ENCODE peak calls at places on chromosome 17, in four cellular contexts. One of them, this sample, is unnamed.

GRCh38 chr17:58284613-58285421 is 4.1 kb upstream of the MPO start:
- DNase-seq in esophagus muscularis mucosa: no peak
- DNase-seq in AG10803: no peak
- DNase-seq in AG04449: no peak
- DNase-seq in this sample: no peak

GRCh38 chr17:411416-412120 is 59.0 kb upstream of the RPH3AL start:
- DNase-seq in esophagus muscularis mucosa: no peak
- DNase-seq in AG10803: no peak
- DNase-seq in AG04449: no peak
- DNase-seq in this sample: peak

GRCh38 chr17:58176200-58176599 is 9.4 kb downstream of the OR4D2 start:
- DNase-seq in esophagus muscularis mucosa: no peak
- DNase-seq in AG10803: peak
- DNase-seq in AG04449: no peak
- DNase-seq in this sample: no peak

GRCh38 chr17:7014995-7015586 is 2.7 kb downstream of the RNASEK start:
- DNase-seq in esophagus muscularis mucosa: no peak
- DNase-seq in AG10803: peak
- DNase-seq in AG04449: no peak
- DNase-seq in this sample: no peak

GRCh38 chr17:58337600-58338453 is 9.2 kb upstream of the TSPOAP1 start:
- DNase-seq in esophagus muscularis mucosa: no peak
- DNase-seq in AG10803: peak
- DNase-seq in AG04449: peak
- DNase-seq in this sample: no peak

GRCh38 chr17:35740997-35741931 is 9.8 kb downstream of the RASL10B start:
- DNase-seq in esophagus muscularis mucosa: no peak
- DNase-seq in AG10803: no peak
- DNase-seq in AG04449: no peak
- DNase-seq in this sample: no peak

GRCh38 chr17:11639736-11640510 is 41.7 kb downstream of the DNAH9 start:
- DNase-seq in esophagus muscularis mucosa: peak
- DNase-seq in AG10803: no peak
- DNase-seq in AG04449: no peak
- DNase-seq in this sample: no peak

GRCh38 chr17:20263595-20263994 is 203.7 kb downstream of the LGALS9B start:
- DNase-seq in esophagus muscularis mucosa: no peak
- DNase-seq in AG10803: peak
- DNase-seq in AG04449: no peak
- DNase-seq in this sample: no peak

GRCh38 chr17:76805319-76805718 is 62.9 kb upstream of the MGAT5B start:
- DNase-seq in esophagus muscularis mucosa: no peak
- DNase-seq in AG10803: peak
- DNase-seq in AG04449: no peak
- DNase-seq in this sample: no peak

GRCh38 chr17:50027639-50028206 is 28.2 kb upstream of the ITGA3 start:
- DNase-seq in esophagus muscularis mucosa: no peak
- DNase-seq in AG10803: peak
- DNase-seq in AG04449: no peak
- DNase-seq in this sample: peak

GRCh38 chr17:6088141-6088540 is 18.0 kb downstream of the WSCD1 start:
- DNase-seq in esophagus muscularis mucosa: no peak
- DNase-seq in AG10803: no peak
- DNase-seq in AG04449: no peak
- DNase-seq in this sample: no peak

GRCh38 chr17:53626286-53626685 is 196.4 kb upstream of the KIF2B start:
- DNase-seq in esophagus muscularis mucosa: no peak
- DNase-seq in AG10803: peak
- DNase-seq in AG04449: peak
- DNase-seq in this sample: peak

GRCh38 chr17:39092672-39093250 is 58.7 kb downstream of the PLXDC1 start:
- DNase-seq in esophagus muscularis mucosa: no peak
- DNase-seq in AG10803: no peak
- DNase-seq in AG04449: no peak
- DNase-seq in this sample: no peak

GRCh38 chr17:13002761-13003453 is 14.9 kb downstream of the ELAC2 start:
- DNase-seq in esophagus muscularis mucosa: peak
- DNase-seq in AG10803: peak
- DNase-seq in AG04449: peak
- DNase-seq in this sample: no peak

GRCh38 chr17:20206591-20206990 is 197.4 kb downstream of the SPECC1 start:
- DNase-seq in esophagus muscularis mucosa: no peak
- DNase-seq in AG10803: peak
- DNase-seq in AG04449: no peak
- DNase-seq in this sample: peak

GRCh38 chr17:164536-165235 is 16.8 kb downstream of the DOC2B start:
- DNase-seq in esophagus muscularis mucosa: no peak
- DNase-seq in AG10803: peak
- DNase-seq in AG04449: no peak
- DNase-seq in this sample: no peak

GRCh38 chr17:44279586-44280344 is 11.8 kb upstream of the SLC4A1 start:
- DNase-seq in esophagus muscularis mucosa: no peak
- DNase-seq in AG10803: peak
- DNase-seq in AG04449: peak
- DNase-seq in this sample: peak

GRCh38 chr17:12599185-12599920 is 66.3 kb upstream of the MYOCD start:
- DNase-seq in esophagus muscularis mucosa: no peak
- DNase-seq in AG10803: no peak
- DNase-seq in AG04449: no peak
- DNase-seq in this sample: no peak

GRCh38 chr17:57114085-57114673 is 29.1 kb downstream of the AKAP1 start:
- DNase-seq in esophagus muscularis mucosa: no peak
- DNase-seq in AG10803: peak
- DNase-seq in AG04449: no peak
- DNase-seq in this sample: no peak

GRCh38 chr17:1029196-1029911 is 32.4 kb downstream of the TIMM22 start:
- DNase-seq in esophagus muscularis mucosa: no peak
- DNase-seq in AG10803: peak
- DNase-seq in AG04449: no peak
- DNase-seq in this sample: peak

GRCh38 chr17:36124879-36125824 is 21.5 kb downstream of the CCL4 start:
- DNase-seq in esophagus muscularis mucosa: no peak
- DNase-seq in AG10803: no peak
- DNase-seq in AG04449: no peak
- DNase-seq in this sample: no peak

GRCh38 chr17:79338142-79338541 is 263.5 kb downstream of the ENGASE start:
- DNase-seq in esophagus muscularis mucosa: no peak
- DNase-seq in AG10803: no peak
- DNase-seq in AG04449: no peak
- DNase-seq in this sample: no peak

GRCh38 chr17:72452286-72453173 is 331.7 kb downstream of the SOX9 start:
- DNase-seq in esophagus muscularis mucosa: no peak
- DNase-seq in AG10803: no peak
- DNase-seq in AG04449: no peak
- DNase-seq in this sample: no peak

GRCh38 chr17:6427284-6427781 is 7.6 kb downstream of the AIPL1 start:
- DNase-seq in esophagus muscularis mucosa: no peak
- DNase-seq in AG10803: peak
- DNase-seq in AG04449: no peak
- DNase-seq in this sample: no peak

GRCh38 chr17:30236807-30237206 is 1.3 kb upstream of the SLC6A4 start:
- DNase-seq in esophagus muscularis mucosa: no peak
- DNase-seq in AG10803: peak
- DNase-seq in AG04449: no peak
- DNase-seq in this sample: no peak

GRCh38 chr17:79803421-79803996 is 6.6 kb upstream of the CBX8 start:
- DNase-seq in esophagus muscularis mucosa: no peak
- DNase-seq in AG10803: no peak
- DNase-seq in AG04449: no peak
- DNase-seq in this sample: no peak

GRCh38 chr17:41489531-41489930 is at the start of gene KRT36:
- DNase-seq in esophagus muscularis mucosa: no peak
- DNase-seq in AG10803: no peak
- DNase-seq in AG04449: no peak
- DNase-seq in this sample: no peak

GRCh38 chr17:41492351-41492750 is 2.6 kb upstream of the KRT36 start:
- DNase-seq in esophagus muscularis mucosa: no peak
- DNase-seq in AG10803: peak
- DNase-seq in AG04449: no peak
- DNase-seq in this sample: no peak

GRCh38 chr17:41490022-41490421 is 312 bp upstream of the KRT36 start:
- DNase-seq in esophagus muscularis mucosa: no peak
- DNase-seq in AG10803: no peak
- DNase-seq in AG04449: no peak
- DNase-seq in this sample: no peak

GRCh38 chr17:41491476-41491875 is 1.8 kb upstream of the KRT36 start:
- DNase-seq in esophagus muscularis mucosa: no peak
- DNase-seq in AG10803: no peak
- DNase-seq in AG04449: no peak
- DNase-seq in this sample: no peak

DNA sequence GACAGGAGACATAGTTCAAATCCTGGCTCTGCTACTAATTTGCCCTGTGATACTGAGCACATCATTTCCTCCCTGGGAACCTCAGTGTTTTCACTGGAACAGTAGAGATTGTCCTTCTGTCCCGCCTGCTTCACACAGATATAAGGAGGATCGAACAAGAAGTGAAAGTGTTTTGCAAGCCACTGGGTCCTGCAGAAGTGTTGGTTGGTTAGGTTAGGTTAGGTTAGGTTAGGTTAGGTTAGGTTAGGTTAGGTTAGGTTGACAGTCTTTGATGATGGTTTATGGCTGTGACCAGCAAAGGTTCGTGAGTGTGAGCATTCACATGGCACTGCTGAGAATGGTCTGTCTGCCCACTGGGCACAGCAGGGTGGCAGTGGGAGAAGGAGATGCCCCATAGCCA is 910 bp upstream of the KRT36 start:
- DNase-seq in esophagus muscularis mucosa: no peak
- DNase-seq in AG10803: no peak
- DNase-seq in AG04449: no peak
- DNase-seq in this sample: no peak
- TF ChIP-seq CTCF in esophagus muscularis mucosa: no peak
- TF ChIP-seq CTCF in AG10803: no peak
- TF ChIP-seq CTCF in AG04449: no peak
- TF ChIP-seq CTCF in this sample: no peak

GRCh38 chr17:64772845-64773299 is 110.8 kb upstream of the SMURF2 start:
- DNase-seq in esophagus muscularis mucosa: peak
- DNase-seq in AG10803: no peak
- DNase-seq in AG04449: no peak
- DNase-seq in this sample: no peak

GRCh38 chr17:64774888-64775600 is 112.9 kb upstream of the SMURF2 start:
- DNase-seq in esophagus muscularis mucosa: no peak
- DNase-seq in AG10803: no peak
- DNase-seq in AG04449: no peak
- DNase-seq in this sample: no peak

GRCh38 chr17:64773836-64774761 is 112.0 kb upstream of the SMURF2 start:
- DNase-seq in esophagus muscularis mucosa: no peak
- DNase-seq in AG10803: peak
- DNase-seq in AG04449: no peak
- DNase-seq in this sample: no peak

GRCh38 chr17:64771980-64772844 is 110.1 kb upstream of the SMURF2 start:
- DNase-seq in esophagus muscularis mucosa: peak
- DNase-seq in AG10803: no peak
- DNase-seq in AG04449: no peak
- DNase-seq in this sample: no peak

DNA sequence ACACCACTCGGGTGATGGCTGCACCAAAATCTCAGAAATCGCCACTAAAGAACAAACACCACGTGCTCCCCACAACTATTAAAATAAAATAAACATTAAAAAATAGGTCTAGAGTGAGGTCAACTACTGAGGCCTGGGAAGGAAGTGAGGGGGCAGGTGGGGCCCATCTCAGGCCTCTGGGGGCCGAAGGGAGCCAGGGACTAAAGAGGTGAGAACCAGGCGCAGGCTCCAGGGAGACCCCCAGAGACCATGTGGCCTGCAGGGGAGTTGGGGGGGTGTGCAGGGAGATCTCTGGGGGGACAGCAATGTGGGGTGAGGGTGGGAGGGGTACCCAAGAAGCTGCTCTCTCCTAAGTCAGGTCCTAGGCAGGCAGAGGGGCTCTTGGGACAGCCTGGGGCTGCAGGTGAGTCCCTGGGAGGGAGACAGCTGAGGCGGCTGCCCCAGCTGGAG is 111.3 kb upstream of the SMURF2 start:
- DNase-seq in esophagus muscularis mucosa: no peak
- DNase-seq in AG10803: no peak
- DNase-seq in AG04449: no peak
- DNase-seq in this sample: no peak
- H3K4me3 ChIP-seq in esophagus muscularis mucosa: no peak
- H3K4me3 ChIP-seq in AG10803: no peak
- H3K4me3 ChIP-seq in AG04449: no peak
- H3K4me3 ChIP-seq in this sample: peak

GRCh38 chr17:82348866-82349265 is 10.2 kb upstream of the TEX19 start:
- DNase-seq in esophagus muscularis mucosa: no peak
- DNase-seq in AG10803: peak
- DNase-seq in AG04449: no peak
- DNase-seq in this sample: no peak

GRCh38 chr17:82351713-82352488 is 7.1 kb upstream of the TEX19 start:
- DNase-seq in esophagus muscularis mucosa: peak
- DNase-seq in AG10803: peak
- DNase-seq in AG04449: peak
- DNase-seq in this sample: no peak

GRCh38 chr17:82351254-82351712 is 7.8 kb upstream of the TEX19 start:
- DNase-seq in esophagus muscularis mucosa: no peak
- DNase-seq in AG10803: no peak
- DNase-seq in AG04449: no peak
- DNase-seq in this sample: no peak

GRCh38 chr17:82349287-82349701 is 9.8 kb upstream of the TEX19 start:
- DNase-seq in esophagus muscularis mucosa: no peak
- DNase-seq in AG10803: peak
- DNase-seq in AG04449: no peak
- DNase-seq in this sample: no peak

GRCh38 chr17:82350182-82351030 is 8.6 kb upstream of the TEX19 start:
- DNase-seq in esophagus muscularis mucosa: no peak
- DNase-seq in AG10803: peak
- DNase-seq in AG04449: no peak
- DNase-seq in this sample: no peak
- TF ChIP-seq CTCF in esophagus muscularis mucosa: no peak
- TF ChIP-seq CTCF in AG10803: peak
- TF ChIP-seq CTCF in AG04449: peak
- TF ChIP-seq CTCF in this sample: no peak

DNA sequence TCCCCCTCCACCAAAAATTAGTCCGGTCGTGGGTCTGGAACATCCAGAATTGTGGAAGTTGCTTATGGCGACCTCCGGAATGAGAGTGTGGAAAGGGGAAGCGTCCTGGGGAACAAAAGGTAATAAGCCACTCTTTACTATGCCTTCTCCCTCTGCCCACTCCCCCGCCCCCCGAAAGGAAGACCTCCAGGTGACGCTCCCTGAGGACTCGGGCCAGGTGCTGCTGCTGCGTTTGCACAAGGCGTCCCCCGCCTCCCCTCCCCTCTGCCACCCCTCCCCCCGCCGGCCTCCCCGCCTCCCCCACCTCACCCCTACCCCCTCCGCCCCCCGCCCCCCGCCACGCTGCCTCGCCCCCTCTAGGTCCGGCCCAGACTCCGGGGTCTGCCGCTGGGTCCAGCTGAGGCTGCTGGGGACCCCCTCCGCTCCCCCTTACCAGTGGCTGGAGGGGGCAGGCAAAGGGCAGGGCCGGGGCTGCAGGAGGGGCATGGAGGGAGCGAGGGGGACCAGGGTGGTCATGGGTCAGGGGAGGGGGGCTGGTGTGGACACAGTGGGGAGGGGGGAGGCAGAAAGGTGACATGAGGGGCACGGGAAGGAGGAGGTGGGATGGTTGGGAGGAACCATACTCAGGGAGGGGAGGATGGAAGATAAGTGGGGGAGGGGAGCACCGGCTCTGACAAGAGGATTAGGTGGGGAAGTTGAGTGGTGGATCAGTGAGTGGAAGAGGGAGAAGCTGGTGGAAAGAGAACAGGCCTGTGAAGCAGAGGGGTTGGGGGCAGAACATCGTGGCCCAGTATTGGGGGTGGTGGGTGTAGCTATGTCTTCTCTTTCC is 23.5 kb downstream of the ALOX12B start:
- DNase-seq in esophagus muscularis mucosa: no peak
- DNase-seq in AG10803: no peak
- DNase-seq in AG04449: no peak
- DNase-seq in this sample: no peak
- H3K4me3 ChIP-seq in esophagus muscularis mucosa: no peak
- H3K4me3 ChIP-seq in AG10803: no peak
- H3K4me3 ChIP-seq in AG04449: no peak
- H3K4me3 ChIP-seq in this sample: no peak